ENCODE peak calls at places on chromosomes 16 and 17, in ten cellular contexts. H is mammary epithelial cell; A is foreskin fibroblast; D is ELR; M is SW480; I is RWPE1; B is Daoy; Z is A549; P is germinal center; O is stimulated activated CD4-positive, alpha-beta T cell treated with anti-CD3 and anti-CD28 coated beads, Interleukin-1b, Interleukin-23, amount 100 ng/mL, for 48 hours. Q is an unnamed sample.

GRCh38 chr17:11996722-11997146 is 541 bp downstream of the ZNF18 start:
- DNase-seq in D (peak), B (no peak), H (peak), Z (peak), A (peak), M (peak), O (peak), I (peak), P (peak), Q (peak)

GRCh38 chr17:48499248-48499647 is 31.6 kb downstream of the HOXB1 start:
- DNase-seq in B (peak), H (peak), O (no peak), P (no peak), I (peak), M (peak), A (no peak), Z (no peak), D (peak), Q (peak)

GRCh38 chr16:3578610-3579551 is 1.7 kb upstream of the NLRC3 start:
- DNase-seq in M (peak), H (no peak), O (peak), D (peak), A (no peak), B (peak), Z (no peak), P (peak), I (peak), Q (peak)

GRCh38 chr16:54939537-54940278 is 9.0 kb downstream of the IRX5 start:
- DNase-seq in Z (no peak), O (no peak), A (no peak), H (no peak), I (no peak), D (no peak), P (no peak), M (no peak), B (no peak), Q (no peak)

GRCh38 chr17:28563475-28563874 is 7.8 kb downstream of the PIGS start:
- DNase-seq in P (no peak), M (peak), D (peak), I (no peak), O (no peak), H (no peak), A (no peak), Z (peak), B (no peak), Q (peak)

GRCh38 chr16:46932802-46933201 is 40.7 kb downstream of the DNAJA2 start:
- DNase-seq in H (no peak), Z (no peak), O (no peak), M (no peak), I (no peak), P (peak), A (no peak), B (no peak), D (no peak), Q (no peak)

GRCh38 chr17:39667262-39668140 is 752 bp upstream of the PNMT start:
- DNase-seq in I (no peak), A (no peak), D (no peak), H (no peak), Z (no peak), M (peak), P (peak), B (no peak), O (no peak), Q (no peak)

GRCh38 chr17:60435244-60436170 is 13.2 kb downstream of the CHCT1 start:
- DNase-seq in D (peak), A (peak), O (peak), Z (peak), I (peak), H (peak), B (peak), P (peak), M (peak), Q (peak)

GRCh38 chr16:87229230-87230192 is 87.7 kb downstream of the C16orf95 start:
- DNase-seq in B (no peak), A (no peak), D (no peak), O (no peak), P (no peak), M (no peak), H (no peak), I (no peak), Z (no peak), Q (no peak)

GRCh38 chr16:23141959-23142740 is 7.1 kb downstream of the USP31 start:
- DNase-seq in O (no peak), D (no peak), A (no peak), Z (no peak), P (no peak), M (no peak), I (peak), B (no peak), H (peak), Q (no peak)

GRCh38 chr16:56334761-56335160 is 90.6 kb downstream of the AMFR start:
- DNase-seq in H (peak), D (no peak), A (no peak), I (peak), M (no peak), O (no peak), P (no peak), Z (no peak), B (no peak), Q (no peak)

GRCh38 chr16:81888520-81889394 is 109.7 kb downstream of the PLCG2 start:
- DNase-seq in M (no peak), P (no peak), H (no peak), A (no peak), I (no peak), D (no peak), B (no peak), Z (no peak), O (no peak), Q (peak)

GRCh38 chr16:58230259-58230658 is 32.4 kb upstream of the CSNK2A2 start:
- DNase-seq in I (no peak), M (no peak), A (no peak), B (no peak), D (no peak), O (no peak), P (no peak), Z (no peak), H (no peak), Q (no peak)

GRCh38 chr17:80393491-80393890 is 21.5 kb upstream of the ENDOV start:
- DNase-seq in D (no peak), P (no peak), M (no peak), Z (no peak), O (no peak), A (no peak), H (no peak), B (no peak), I (no peak), Q (no peak)

GRCh38 chr17:40727447-40728231 is 24.1 kb upstream of the KRT24 start:
- DNase-seq in O (no peak), P (no peak), B (peak), A (no peak), Z (no peak), M (no peak), I (peak), D (peak), H (peak), Q (peak)

GRCh38 chr16:23504076-23504452 is 6.2 kb downstream of the GGA2 start:
- DNase-seq in P (no peak), B (peak), H (peak), M (no peak), D (no peak), Z (no peak), I (peak), O (no peak), A (no peak), Q (peak)

GRCh38 chr17:72619976-72620650 is 472.4 kb downstream of the SLC39A11 start:
- DNase-seq in B (no peak), O (no peak), A (no peak), Z (no peak), H (no peak), M (no peak), I (no peak), P (no peak), D (no peak), Q (no peak)

GRCh38 chr16:50235581-50235980 is 30.8 kb upstream of the ADCY7 start:
- DNase-seq in P (no peak), A (no peak), Z (no peak), B (no peak), O (no peak), D (no peak), H (peak), M (no peak), I (no peak), Q (no peak)

GRCh38 chr17:48351916-48352332 is 78.1 kb downstream of the SKAP1 start:
- DNase-seq in O (no peak), A (peak), M (peak), D (peak), H (peak), P (peak), I (peak), Z (peak), B (peak), Q (peak)

GRCh38 chr16:85257483-85257882 is 145.2 kb upstream of the CIBAR2 start:
- DNase-seq in O (no peak), A (no peak), I (no peak), M (no peak), H (no peak), P (no peak), Z (no peak), D (no peak), B (no peak), Q (no peak)

GRCh38 chr16:4450921-4451619 is 23.4 kb downstream of the NMRAL1 start:
- DNase-seq in M (no peak), D (no peak), O (no peak), I (no peak), P (no peak), Z (no peak), B (no peak), A (no peak), H (no peak), Q (no peak)

GRCh38 chr17:67696853-67697505 is 20.8 kb upstream of the NOL11 start:
- DNase-seq in B (no peak), Z (no peak), M (no peak), D (no peak), I (no peak), P (no peak), O (no peak), A (no peak), H (no peak), Q (no peak)

GRCh38 chr16:678858-679807 is 1.1 kb upstream of the STUB1 start:
- DNase-seq in D (peak), B (peak), Z (peak), H (peak), P (no peak), I (no peak), O (peak), A (no peak), M (peak), Q (no peak)

GRCh38 chr17:3695723-3696411 is at the start of gene P2RX5:
- DNase-seq in O (peak), D (peak), H (peak), B (peak), I (no peak), P (peak), M (peak), A (no peak), Z (no peak), Q (no peak)

GRCh38 chr17:69733171-69734014 is 318.9 kb downstream of the MAP2K6 start:
- DNase-seq in P (no peak), I (peak), A (peak), M (peak), O (no peak), B (peak), Z (peak), H (peak), D (peak), Q (peak)

GRCh38 chr17:59366773-59367656 is 35.6 kb downstream of the YPEL2 start:
- DNase-seq in B (no peak), Z (no peak), M (no peak), O (no peak), I (no peak), H (no peak), P (no peak), A (no peak), D (no peak), Q (peak)

GRCh38 chr16:12741176-12741575 is 62.5 kb downstream of the CPPED1 start:
- DNase-seq in B (no peak), M (no peak), A (no peak), I (no peak), D (no peak), P (no peak), O (no peak), H (no peak), Z (no peak), Q (no peak)

GRCh38 chr17:11628374-11628773 is 30.1 kb downstream of the DNAH9 start:
- DNase-seq in M (no peak), D (no peak), A (no peak), P (no peak), O (no peak), I (no peak), B (peak), H (no peak), Z (peak), Q (no peak)

GRCh38 chr17:61683466-61683865 is 92.4 kb upstream of the NACA2 start:
- DNase-seq in I (no peak), M (no peak), A (no peak), D (no peak), Z (no peak), H (no peak), O (no peak), B (no peak), P (no peak), Q (no peak)

GRCh38 chr16:26988186-26988585 is 78.5 kb upstream of the C16orf82 start:
- DNase-seq in Z (no peak), M (no peak), P (no peak), I (no peak), D (no peak), A (no peak), B (no peak), O (no peak), H (no peak), Q (no peak)

GRCh38 chr17:1109606-1110523 is 69.9 kb downstream of the ABR start:
- DNase-seq in Z (peak), H (no peak), P (no peak), I (no peak), M (peak), B (peak), A (no peak), D (peak), O (peak), Q (peak)

Q was measured in LHCN-M2.